ENCODE peak calls at places on chromosomes 12 and 14, in six cellular contexts. X is HFF-Myc, K is Caco-2, N is spleen, O is endothelial cell, H is tibial artery. P is an unnamed sample.
A peak's percentile ranks its signal among the peaks of the same experiment; 100 is the strongest.

GRCh38 chr14:50804181-50804721 is 26.7 kb downstream of the NIN start:
- DNase-seq in X (peak; percentile 22), K (no peak), N (no peak), O (no peak), H (no peak), P (no peak)

GRCh38 chr12:77645966-77646598 is 184.6 kb upstream of the NAV3 start:
- DNase-seq in X (no peak), K (no peak), N (no peak), O (peak; percentile 15), H (no peak), P (no peak)

GRCh38 chr14:75699331-75699730 is 38.3 kb downstream of the TTLL5 start:
- DNase-seq in X (no peak), K (no peak), N (no peak), O (no peak), H (no peak), P (no peak)

GRCh38 chr12:6272300-6273208 is 37.9 kb upstream of the PLEKHG6 start:
- DNase-seq in X (no peak), K (no peak), N (peak; percentile 59), O (no peak), H (no peak), P (no peak)

GRCh38 chr14:70317969-70318634 is 41.4 kb downstream of the COX16 start:
- DNase-seq in X (peak; percentile 36), K (peak; percentile 83), N (no peak), O (peak; percentile 59), H (no peak), P (no peak)

GRCh38 chr12:9751204-9752144 is 9.2 kb downstream of the CD69 start:
- DNase-seq in X (no peak), K (peak; percentile 26), N (no peak), O (no peak), H (no peak), P (no peak)

GRCh38 chr12:130622803-130623202 is 93.3 kb downstream of the RIMBP2 start:
- DNase-seq in X (no peak), K (no peak), N (no peak), O (no peak), H (no peak), P (no peak)

GRCh38 chr14:77279719-77280118 is 8.7 kb upstream of the NGB start:
- DNase-seq in X (no peak), K (no peak), N (peak; percentile 69), O (no peak), H (no peak), P (no peak)

GRCh38 chr12:57523706-57524614 is 1.3 kb downstream of the MBD6 start:
- DNase-seq in X (no peak), K (no peak), N (peak; percentile 80), O (no peak), H (no peak), P (no peak)

GRCh38 chr12:84056-84455 is 17.5 kb downstream of the IQSEC3 start:
- DNase-seq in X (no peak), K (no peak), N (no peak), O (no peak), H (no peak), P (no peak)

GRCh38 chr14:104694991-104695659 is 5.7 kb downstream of the INF2 start:
- DNase-seq in X (no peak), K (no peak), N (no peak), O (peak; percentile 41), H (no peak), P (no peak)

GRCh38 chr14:91387135-91387849 is 30.3 kb downstream of the CCDC88C start:
- DNase-seq in X (no peak), K (no peak), N (no peak), O (no peak), H (no peak), P (peak; percentile 63)

GRCh38 chr12:131799828-131800593 is 28.2 kb upstream of the MMP17 start:
- DNase-seq in X (no peak), K (no peak), N (no peak), O (no peak), H (no peak), P (no peak)

GRCh38 chr12:67220065-67220464 is 49.1 kb upstream of the CAND1 start:
- DNase-seq in X (no peak), K (peak; percentile 8), N (no peak), O (peak; percentile 16), H (no peak), P (no peak)
- TF ChIP-seq CTCF in X (peak; percentile 18), K (peak; percentile 47), N (no peak), O (no peak), H (no peak), P (no peak)

GRCh38 chr14:101349108-101349507 is 212.2 kb upstream of the DIO3 start:
- DNase-seq in X (no peak), K (no peak), N (peak; percentile 56), O (no peak), H (no peak), P (no peak)

GRCh38 chr14:101351769-101352168 is 209.5 kb upstream of the DIO3 start:
- DNase-seq in X (no peak), K (no peak), N (no peak), O (no peak), H (no peak), P (no peak)

GRCh38 chr14:101350021-101350420 is 211.3 kb upstream of the DIO3 start:
- DNase-seq in X (no peak), K (no peak), N (no peak), O (no peak), H (no peak), P (no peak)

GRCh38 chr14:101351146-101351545 is 210.1 kb upstream of the DIO3 start:
- DNase-seq in X (no peak), K (no peak), N (no peak), O (no peak), H (no peak), P (no peak)

GRCh38 chr14:101350710-101351109 is 210.6 kb upstream of the DIO3 start:
- DNase-seq in X (no peak), K (no peak), N (no peak), O (no peak), H (no peak), P (no peak)
- TF ChIP-seq CTCF in X (no peak), K (no peak), N (no peak), O (no peak), H (no peak), P (no peak)

GRCh38 chr12:48969847-48970701 is 1.5 kb downstream of the WNT10B start:
- DNase-seq in X (no peak), K (no peak), N (no peak), O (no peak), H (no peak), P (peak; percentile 65)
- TF ChIP-seq CTCF in X (no peak), K (no peak), N (no peak), O (no peak), H (no peak), P (no peak)

GRCh38 chr12:67531519-67531918 is 117.0 kb upstream of the DYRK2 start:
- DNase-seq in X (no peak), K (no peak), N (no peak), O (no peak), H (no peak), P (no peak)

GRCh38 chr12:67535176-67535575 is 113.4 kb upstream of the DYRK2 start:
- DNase-seq in X (no peak), K (no peak), N (no peak), O (no peak), H (no peak), P (no peak)

GRCh38 chr12:67534671-67535070 is 113.9 kb upstream of the DYRK2 start:
- DNase-seq in X (peak; percentile 52), K (no peak), N (no peak), O (no peak), H (no peak), P (no peak)

GRCh38 chr12:67534046-67534445 is 114.5 kb upstream of the DYRK2 start:
- DNase-seq in X (no peak), K (no peak), N (no peak), O (no peak), H (no peak), P (no peak)

GRCh38 chr12:67533159-67533558 is 115.4 kb upstream of the DYRK2 start:
- DNase-seq in X (no peak), K (no peak), N (no peak), O (no peak), H (no peak), P (no peak)
- TF ChIP-seq CTCF in X (no peak), K (no peak), N (no peak), O (no peak), H (no peak), P (no peak)

GRCh38 chr14:61262082-61262481 is 19.1 kb downstream of the TMEM30B start:
- DNase-seq in X (no peak), K (no peak), N (no peak), O (no peak), H (no peak), P (no peak)

GRCh38 chr14:61258985-61259384 is 22.2 kb downstream of the TMEM30B start:
- DNase-seq in X (peak; percentile 90), K (no peak), N (no peak), O (no peak), H (no peak), P (no peak)

GRCh38 chr14:61264699-61265098 is 16.4 kb downstream of the TMEM30B start:
- DNase-seq in X (no peak), K (no peak), N (no peak), O (no peak), H (no peak), P (no peak)

GRCh38 chr14:61264022-61264571 is 17.0 kb downstream of the TMEM30B start:
- DNase-seq in X (no peak), K (no peak), N (no peak), O (no peak), H (no peak), P (no peak)

GRCh38 chr14:61260939-61261776 is 20.0 kb downstream of the TMEM30B start:
- DNase-seq in X (peak; percentile 96), K (no peak), N (no peak), O (no peak), H (peak; percentile 65), P (no peak)
- TF ChIP-seq CTCF in X (peak; percentile 30), K (no peak), N (no peak), O (no peak), H (no peak), P (no peak)

DNA sequence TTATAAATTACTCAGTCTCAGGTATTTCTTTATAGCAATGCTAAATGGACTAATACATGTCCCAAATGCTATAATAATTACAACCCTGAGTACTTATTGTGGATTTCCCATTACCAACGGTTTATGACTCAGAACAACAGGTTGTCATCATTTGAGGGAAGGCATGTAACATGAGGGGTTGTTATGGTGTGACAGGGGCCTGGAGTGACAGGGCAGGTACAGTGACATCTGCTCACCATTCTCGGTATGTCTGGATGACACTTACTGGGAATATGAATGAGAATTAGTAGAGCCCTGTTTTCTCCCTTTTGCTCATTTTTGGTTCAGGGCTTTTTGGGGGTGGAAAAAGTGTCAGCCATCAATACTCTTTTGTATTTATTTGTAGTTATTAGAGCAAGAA is 36.2 kb upstream of the FERMT2 start:
- DNase-seq in X (no peak), K (no peak), N (no peak), O (no peak), H (no peak), P (no peak)
- TF ChIP-seq CTCF in X (no peak), K (no peak), N (no peak), O (no peak), H (no peak), P (no peak)

GRCh38 chr12:47904647-47905312 is at the start of gene VDR:
- DNase-seq in X (no peak), K (peak; percentile 89), N (peak; percentile 94), O (peak; percentile 66), H (peak; percentile 87), P (peak; percentile 67)
- TF ChIP-seq CTCF in X (peak; percentile 23), K (peak; percentile 28), N (no peak), O (no peak), H (no peak), P (no peak)

P was measured in glutamatergic neuron.